ENCODE peak calls at places on chromosomes 5 and 9, in eight cellular contexts. N, H, G, R, U, C, S and W are unnamed samples.

GRCh38 chr5:113047234-113047633 is 70.6 kb downstream of the DCP2 start:
- DNase-seq in N (no peak), C (no peak), U (peak; percentile 61), H (peak; percentile 36), G (no peak), R (no peak), S (no peak), W (no peak)

GRCh38 chr5:180304431-180305375 is 12.8 kb upstream of the MAPK9 start:
- DNase-seq in R (no peak), G (no peak), U (no peak), C (no peak), H (no peak), S (no peak), N (no peak), W (no peak)

GRCh38 chr9:105879181-105879580 is 184.8 kb downstream of the TMEM38B start:
- DNase-seq in R (no peak), U (no peak), H (no peak), N (no peak), C (no peak), S (no peak), G (no peak), W (no peak)

GRCh38 chr9:127773245-127773644 is 5.2 kb downstream of the SH2D3C start:
- DNase-seq in H (no peak), N (no peak), U (no peak), S (no peak), G (no peak), R (no peak), C (no peak), W (no peak)

GRCh38 chr5:111774525-111774924 is 17.5 kb upstream of the NREP start:
- DNase-seq in S (no peak), R (no peak), C (no peak), U (peak; percentile 63), G (no peak), H (no peak), N (no peak), W (no peak)

GRCh38 chr5:111680737-111681413 is 76.1 kb downstream of the NREP start:
- DNase-seq in R (no peak), H (peak; percentile 92), S (peak; percentile 51), N (no peak), G (no peak), C (no peak), U (peak; percentile 97), W (no peak)

GRCh38 chr5:434443-435146 is 8.4 kb upstream of the EXOC3 start:
- DNase-seq in U (no peak), R (no peak), C (no peak), N (no peak), S (no peak), H (no peak), G (no peak), W (no peak)

GRCh38 chr9:15113288-15113687 is 193.7 kb downstream of the TTC39B start:
- DNase-seq in H (no peak), R (no peak), G (no peak), C (no peak), N (no peak), S (no peak), U (no peak), W (no peak)

GRCh38 chr5:72237415-72237814 is 82.6 kb downstream of the MRPS27 start:
- DNase-seq in S (no peak), R (no peak), H (no peak), U (peak; percentile 13), C (no peak), N (no peak), G (no peak), W (no peak)

GRCh38 chr9:124551472-124552339 is 44.5 kb upstream of the NR5A1 start:
- DNase-seq in N (no peak), C (peak; percentile 8), G (peak; percentile 3), S (peak; percentile 75), H (peak; percentile 70), R (peak; percentile 61), U (peak; percentile 70), W (peak; percentile 35)

GRCh38 chr5:149837680-149838269 is 106.8 kb downstream of the PDE6A start:
- DNase-seq in H (peak; percentile 66), C (no peak), S (peak; percentile 70), N (no peak), G (no peak), U (peak; percentile 80), R (peak; percentile 61), W (peak; percentile 46)

GRCh38 chr9:90838098-90838497 is 36.5 kb downstream of the SYK start:
- DNase-seq in H (no peak), C (no peak), S (no peak), R (no peak), G (no peak), N (no peak), U (no peak), W (no peak)